ENCODE peak calls at places on chromosomes 1 and 21, in nine cellular contexts. P, Y, X, D, W, M, N, C and Q are unnamed samples.

GRCh38 chr1:4928186-4928585 is 273.8 kb downstream of the AJAP1 start:
- DNase-seq in P (no peak), Y (no peak), X (no peak), D (no peak), W (no peak), M (no peak), N (no peak), C (no peak), Q (no peak)

GRCh38 chr1:244778356-244778755 is 57.1 kb upstream of the COX20 start:
- DNase-seq in P (no peak), Y (no peak), X (no peak), D (no peak), W (peak), M (peak), N (no peak), C (no peak), Q (no peak)

GRCh38 chr1:78126506-78126905 is 80.7 kb downstream of the GIPC2 start:
- DNase-seq in P (no peak), Y (no peak), X (no peak), D (no peak), W (peak), M (no peak), N (no peak), C (no peak), Q (no peak)

GRCh38 chr21:43810505-43811261 is 21.3 kb downstream of the RRP1 start:
- DNase-seq in P (peak), Y (peak), X (peak), D (peak), W (peak), M (peak), N (peak), C (peak), Q (peak)

GRCh38 chr1:203306089-203306969 is 1.0 kb downstream of the BTG2 start:
- DNase-seq in P (peak), Y (no peak), X (peak), D (peak), W (peak), M (no peak), N (peak), C (peak), Q (no peak)

GRCh38 chr1:56291374-56291841 is 288.0 kb downstream of the PLPP3 start:
- DNase-seq in P (no peak), Y (no peak), X (no peak), D (no peak), W (no peak), M (no peak), N (no peak), C (no peak), Q (no peak)

GRCh38 chr1:20603473-20604464 is 14.9 kb downstream of the CDA start:
- DNase-seq in P (no peak), Y (no peak), X (no peak), D (no peak), W (peak), M (peak), N (no peak), C (no peak), Q (no peak)

GRCh38 chr1:58784758-58785423 is 1.0 kb upstream of the JUN start:
- DNase-seq in P (peak), Y (peak), X (peak), D (peak), W (peak), M (peak), N (peak), C (peak), Q (peak)

GRCh38 chr1:72439036-72439435 is 156.7 kb upstream of the NEGR1 start:
- DNase-seq in P (no peak), Y (no peak), X (no peak), D (no peak), W (peak), M (no peak), N (no peak), C (no peak), Q (no peak)

GRCh38 chr1:116167625-116168276 is 56.6 kb downstream of the MAB21L3 start:
- DNase-seq in P (no peak), Y (no peak), X (no peak), D (no peak), W (no peak), M (no peak), N (no peak), C (no peak), Q (no peak)

GRCh38 chr1:20194770-20195463 is 8.6 kb upstream of the PLA2G2C start:
- DNase-seq in P (peak), Y (peak), X (peak), D (peak), W (peak), M (peak), N (peak), C (peak), Q (peak)

GRCh38 chr1:153546796-153547559 is 1.4 kb upstream of the S100A4 start:
- DNase-seq in P (no peak), Y (no peak), X (no peak), D (no peak), W (no peak), M (no peak), N (no peak), C (no peak), Q (no peak)

GRCh38 chr1:24803220-24803619 is 58.0 kb downstream of the CLIC4 start:
- DNase-seq in P (no peak), Y (no peak), X (no peak), D (no peak), W (no peak), M (no peak), N (no peak), C (no peak), Q (no peak)

GRCh38 chr1:45629035-45629434 is 5.2 kb upstream of the CCDC17 start:
- DNase-seq in P (no peak), Y (no peak), X (no peak), D (no peak), W (no peak), M (no peak), N (no peak), C (no peak), Q (no peak)

GRCh38 chr1:1302951-1303509 is 4.7 kb downstream of the ACAP3 start:
- DNase-seq in P (no peak), Y (no peak), X (no peak), D (no peak), W (peak), M (no peak), N (no peak), C (no peak), Q (no peak)

GRCh38 chr1:246162560-246162959 is 344.5 kb downstream of the SMYD3 start:
- DNase-seq in P (no peak), Y (no peak), X (no peak), D (no peak), W (no peak), M (no peak), N (no peak), C (no peak), Q (no peak)

GRCh38 chr1:156103521-156103947 is 11.0 kb upstream of the LMNA start:
- DNase-seq in P (no peak), Y (peak), X (no peak), D (no peak), W (peak), M (peak), N (no peak), C (no peak), Q (no peak)

GRCh38 chr21:43726686-43727570 is 8.0 kb downstream of the PDXK start:
- DNase-seq in P (no peak), Y (no peak), X (peak), D (no peak), W (peak), M (no peak), N (no peak), C (no peak), Q (no peak)

GRCh38 chr1:232578681-232579195 is 51.2 kb downstream of the SIPA1L2 start:
- DNase-seq in P (no peak), Y (no peak), X (no peak), D (peak), W (peak), M (no peak), N (no peak), C (no peak), Q (no peak)